ENCODE peak calls at places on chromosomes 13 and 19, in eight cellular contexts. One of them, this sample, is unnamed.

GRCh38 chr13:70784590-70784989 is 676.3 kb upstream of the KLHL1 start:
- DNase-seq in cardiac muscle cell: no peak
- DNase-seq in anterior cingulate cortex: no peak
- DNase-seq in IMR-90: no peak
- DNase-seq in heart right ventricle: no peak
- DNase-seq in neural crest cell: no peak
- DNase-seq in stimulated activated CD4-positive, alpha-beta T cell treated with anti-CD3 and anti-CD28 coated beads, Interleukin-4, amount 100 ng/mL, for 48 hours: no peak
- DNase-seq in activated T-helper 2 cell treated with anti-CD3 and anti-CD28 coated beads, Interferon-gamma antibody, Interleukin-2, Interleukin-4, amounts not matched to agents 10 μg/mL and 5 μg/mL and 100 μg/mL, durations not matched to agents 14 hours and 24 hours and 36 hours: no peak
- DNase-seq in this sample: no peak

GRCh38 chr13:75494491-75494890 is 12.5 kb upstream of the TBC1D4 start:
- DNase-seq in stimulated activated CD4-positive, alpha-beta T cell treated with anti-CD3 and anti-CD28 coated beads, Interleukin-4, amount 100 ng/mL, for 48 hours: no peak
- DNase-seq in cardiac muscle cell: no peak
- DNase-seq in anterior cingulate cortex: no peak
- DNase-seq in heart right ventricle: no peak
- DNase-seq in IMR-90: peak; percentile 22
- DNase-seq in neural crest cell: no peak
- DNase-seq in activated T-helper 2 cell treated with anti-CD3 and anti-CD28 coated beads, Interferon-gamma antibody, Interleukin-2, Interleukin-4, amounts not matched to agents 10 μg/mL and 5 μg/mL and 100 μg/mL, durations not matched to agents 14 hours and 24 hours and 36 hours: no peak
- DNase-seq in this sample: peak; percentile 42

GRCh38 chr19:11191273-11191755 is 6.0 kb downstream of the KANK2 start:
- DNase-seq in activated T-helper 2 cell treated with anti-CD3 and anti-CD28 coated beads, Interferon-gamma antibody, Interleukin-2, Interleukin-4, amounts not matched to agents 10 μg/mL and 5 μg/mL and 100 μg/mL, durations not matched to agents 14 hours and 24 hours and 36 hours: no peak
- DNase-seq in heart right ventricle: peak; percentile 85
- DNase-seq in IMR-90: peak; percentile 63
- DNase-seq in stimulated activated CD4-positive, alpha-beta T cell treated with anti-CD3 and anti-CD28 coated beads, Interleukin-4, amount 100 ng/mL, for 48 hours: no peak
- DNase-seq in anterior cingulate cortex: no peak
- DNase-seq in cardiac muscle cell: peak; percentile 62
- DNase-seq in neural crest cell: no peak
- DNase-seq in this sample: peak; percentile 100

GRCh38 chr19:12733369-12733896 is 1.1 kb downstream of the TRIR start:
- DNase-seq in activated T-helper 2 cell treated with anti-CD3 and anti-CD28 coated beads, Interferon-gamma antibody, Interleukin-2, Interleukin-4, amounts not matched to agents 10 μg/mL and 5 μg/mL and 100 μg/mL, durations not matched to agents 14 hours and 24 hours and 36 hours: peak; percentile 48
- DNase-seq in IMR-90: peak; percentile 45
- DNase-seq in cardiac muscle cell: peak; percentile 55
- DNase-seq in heart right ventricle: no peak
- DNase-seq in neural crest cell: no peak
- DNase-seq in stimulated activated CD4-positive, alpha-beta T cell treated with anti-CD3 and anti-CD28 coated beads, Interleukin-4, amount 100 ng/mL, for 48 hours: no peak
- DNase-seq in anterior cingulate cortex: no peak
- DNase-seq in this sample: peak; percentile 74

GRCh38 chr13:109776575-109776974 is 9.8 kb downstream of the IRS2 start:
- DNase-seq in heart right ventricle: no peak
- DNase-seq in neural crest cell: no peak
- DNase-seq in activated T-helper 2 cell treated with anti-CD3 and anti-CD28 coated beads, Interferon-gamma antibody, Interleukin-2, Interleukin-4, amounts not matched to agents 10 μg/mL and 5 μg/mL and 100 μg/mL, durations not matched to agents 14 hours and 24 hours and 36 hours: no peak
- DNase-seq in anterior cingulate cortex: no peak
- DNase-seq in stimulated activated CD4-positive, alpha-beta T cell treated with anti-CD3 and anti-CD28 coated beads, Interleukin-4, amount 100 ng/mL, for 48 hours: no peak
- DNase-seq in cardiac muscle cell: no peak
- DNase-seq in IMR-90: peak; percentile 33
- DNase-seq in this sample: no peak

GRCh38 chr13:93227906-93228801 is 1.5 kb downstream of the GPC6 start:
- DNase-seq in neural crest cell: peak; percentile 67
- DNase-seq in heart right ventricle: peak; percentile 31
- DNase-seq in anterior cingulate cortex: no peak
- DNase-seq in stimulated activated CD4-positive, alpha-beta T cell treated with anti-CD3 and anti-CD28 coated beads, Interleukin-4, amount 100 ng/mL, for 48 hours: no peak
- DNase-seq in IMR-90: peak; percentile 87
- DNase-seq in activated T-helper 2 cell treated with anti-CD3 and anti-CD28 coated beads, Interferon-gamma antibody, Interleukin-2, Interleukin-4, amounts not matched to agents 10 μg/mL and 5 μg/mL and 100 μg/mL, durations not matched to agents 14 hours and 24 hours and 36 hours: no peak
- DNase-seq in cardiac muscle cell: peak; percentile 93
- DNase-seq in this sample: peak; percentile 92

GRCh38 chr19:44718441-44719261 is 19.7 kb downstream of the CEACAM16 start:
- DNase-seq in stimulated activated CD4-positive, alpha-beta T cell treated with anti-CD3 and anti-CD28 coated beads, Interleukin-4, amount 100 ng/mL, for 48 hours: no peak
- DNase-seq in activated T-helper 2 cell treated with anti-CD3 and anti-CD28 coated beads, Interferon-gamma antibody, Interleukin-2, Interleukin-4, amounts not matched to agents 10 μg/mL and 5 μg/mL and 100 μg/mL, durations not matched to agents 14 hours and 24 hours and 36 hours: no peak
- DNase-seq in IMR-90: peak; percentile 56
- DNase-seq in heart right ventricle: peak; percentile 75
- DNase-seq in cardiac muscle cell: peak; percentile 89
- DNase-seq in neural crest cell: no peak
- DNase-seq in anterior cingulate cortex: peak; percentile 21
- DNase-seq in this sample: peak; percentile 51

GRCh38 chr19:32124585-32124984 is 220.8 kb upstream of the ZNF507 start:
- DNase-seq in anterior cingulate cortex: no peak
- DNase-seq in heart right ventricle: no peak
- DNase-seq in IMR-90: no peak
- DNase-seq in activated T-helper 2 cell treated with anti-CD3 and anti-CD28 coated beads, Interferon-gamma antibody, Interleukin-2, Interleukin-4, amounts not matched to agents 10 μg/mL and 5 μg/mL and 100 μg/mL, durations not matched to agents 14 hours and 24 hours and 36 hours: no peak
- DNase-seq in stimulated activated CD4-positive, alpha-beta T cell treated with anti-CD3 and anti-CD28 coated beads, Interleukin-4, amount 100 ng/mL, for 48 hours: no peak
- DNase-seq in cardiac muscle cell: no peak
- DNase-seq in neural crest cell: no peak
- DNase-seq in this sample: no peak

GRCh38 chr13:75365724-75366173 is 116.2 kb downstream of the TBC1D4 start:
- DNase-seq in IMR-90: peak; percentile 86
- DNase-seq in anterior cingulate cortex: no peak
- DNase-seq in heart right ventricle: no peak
- DNase-seq in stimulated activated CD4-positive, alpha-beta T cell treated with anti-CD3 and anti-CD28 coated beads, Interleukin-4, amount 100 ng/mL, for 48 hours: no peak
- DNase-seq in neural crest cell: no peak
- DNase-seq in activated T-helper 2 cell treated with anti-CD3 and anti-CD28 coated beads, Interferon-gamma antibody, Interleukin-2, Interleukin-4, amounts not matched to agents 10 μg/mL and 5 μg/mL and 100 μg/mL, durations not matched to agents 14 hours and 24 hours and 36 hours: peak; percentile 22
- DNase-seq in cardiac muscle cell: peak; percentile 36
- DNase-seq in this sample: peak; percentile 90

GRCh38 chr13:29587645-29588044 is 7.8 kb downstream of the SLC7A1 start:
- DNase-seq in cardiac muscle cell: no peak
- DNase-seq in stimulated activated CD4-positive, alpha-beta T cell treated with anti-CD3 and anti-CD28 coated beads, Interleukin-4, amount 100 ng/mL, for 48 hours: no peak
- DNase-seq in anterior cingulate cortex: no peak
- DNase-seq in activated T-helper 2 cell treated with anti-CD3 and anti-CD28 coated beads, Interferon-gamma antibody, Interleukin-2, Interleukin-4, amounts not matched to agents 10 μg/mL and 5 μg/mL and 100 μg/mL, durations not matched to agents 14 hours and 24 hours and 36 hours: no peak
- DNase-seq in heart right ventricle: no peak
- DNase-seq in IMR-90: peak; percentile 24
- DNase-seq in neural crest cell: no peak
- DNase-seq in this sample: no peak

GRCh38 chr19:36916991-36917390 is 859 bp downstream of the ZNF568 start:
- DNase-seq in heart right ventricle: no peak
- DNase-seq in anterior cingulate cortex: no peak
- DNase-seq in cardiac muscle cell: peak; percentile 46
- DNase-seq in stimulated activated CD4-positive, alpha-beta T cell treated with anti-CD3 and anti-CD28 coated beads, Interleukin-4, amount 100 ng/mL, for 48 hours: no peak
- DNase-seq in activated T-helper 2 cell treated with anti-CD3 and anti-CD28 coated beads, Interferon-gamma antibody, Interleukin-2, Interleukin-4, amounts not matched to agents 10 μg/mL and 5 μg/mL and 100 μg/mL, durations not matched to agents 14 hours and 24 hours and 36 hours: no peak
- DNase-seq in IMR-90: peak; percentile 33
- DNase-seq in neural crest cell: no peak
- DNase-seq in this sample: peak; percentile 69

GRCh38 chr19:34503546-34504272 is 22.2 kb downstream of the WTIP start:
- DNase-seq in heart right ventricle: no peak
- DNase-seq in activated T-helper 2 cell treated with anti-CD3 and anti-CD28 coated beads, Interferon-gamma antibody, Interleukin-2, Interleukin-4, amounts not matched to agents 10 μg/mL and 5 μg/mL and 100 μg/mL, durations not matched to agents 14 hours and 24 hours and 36 hours: no peak
- DNase-seq in stimulated activated CD4-positive, alpha-beta T cell treated with anti-CD3 and anti-CD28 coated beads, Interleukin-4, amount 100 ng/mL, for 48 hours: no peak
- DNase-seq in cardiac muscle cell: no peak
- DNase-seq in neural crest cell: no peak
- DNase-seq in IMR-90: no peak
- DNase-seq in anterior cingulate cortex: no peak
- DNase-seq in this sample: no peak

GRCh38 chr19:20661150-20661819 is at the start of gene ZNF626:
- DNase-seq in neural crest cell: peak; percentile 86
- DNase-seq in stimulated activated CD4-positive, alpha-beta T cell treated with anti-CD3 and anti-CD28 coated beads, Interleukin-4, amount 100 ng/mL, for 48 hours: peak; percentile 81
- DNase-seq in heart right ventricle: peak; percentile 93
- DNase-seq in cardiac muscle cell: peak; percentile 99
- DNase-seq in activated T-helper 2 cell treated with anti-CD3 and anti-CD28 coated beads, Interferon-gamma antibody, Interleukin-2, Interleukin-4, amounts not matched to agents 10 μg/mL and 5 μg/mL and 100 μg/mL, durations not matched to agents 14 hours and 24 hours and 36 hours: peak; percentile 68
- DNase-seq in IMR-90: peak; percentile 94
- DNase-seq in anterior cingulate cortex: peak; percentile 76
- DNase-seq in this sample: peak; percentile 95

GRCh38 chr19:43469160-43469480 is 3.7 kb upstream of the LYPD3 start:
- DNase-seq in neural crest cell: no peak
- DNase-seq in cardiac muscle cell: no peak
- DNase-seq in stimulated activated CD4-positive, alpha-beta T cell treated with anti-CD3 and anti-CD28 coated beads, Interleukin-4, amount 100 ng/mL, for 48 hours: no peak
- DNase-seq in IMR-90: no peak
- DNase-seq in heart right ventricle: no peak
- DNase-seq in anterior cingulate cortex: no peak
- DNase-seq in activated T-helper 2 cell treated with anti-CD3 and anti-CD28 coated beads, Interferon-gamma antibody, Interleukin-2, Interleukin-4, amounts not matched to agents 10 μg/mL and 5 μg/mL and 100 μg/mL, durations not matched to agents 14 hours and 24 hours and 36 hours: no peak
- DNase-seq in this sample: no peak

GRCh38 chr19:19485161-19485997 is 30.0 kb downstream of the TSSK6 start:
- DNase-seq in heart right ventricle: no peak
- DNase-seq in cardiac muscle cell: peak; percentile 38
- DNase-seq in stimulated activated CD4-positive, alpha-beta T cell treated with anti-CD3 and anti-CD28 coated beads, Interleukin-4, amount 100 ng/mL, for 48 hours: no peak
- DNase-seq in anterior cingulate cortex: no peak
- DNase-seq in IMR-90: peak; percentile 68
- DNase-seq in neural crest cell: no peak
- DNase-seq in activated T-helper 2 cell treated with anti-CD3 and anti-CD28 coated beads, Interferon-gamma antibody, Interleukin-2, Interleukin-4, amounts not matched to agents 10 μg/mL and 5 μg/mL and 100 μg/mL, durations not matched to agents 14 hours and 24 hours and 36 hours: no peak
- DNase-seq in this sample: peak; percentile 70

GRCh38 chr13:98022210-98022609 is 68.7 kb downstream of the IPO5 start:
- DNase-seq in activated T-helper 2 cell treated with anti-CD3 and anti-CD28 coated beads, Interferon-gamma antibody, Interleukin-2, Interleukin-4, amounts not matched to agents 10 μg/mL and 5 μg/mL and 100 μg/mL, durations not matched to agents 14 hours and 24 hours and 36 hours: no peak
- DNase-seq in neural crest cell: no peak
- DNase-seq in cardiac muscle cell: peak; percentile 29
- DNase-seq in IMR-90: peak; percentile 93
- DNase-seq in anterior cingulate cortex: no peak
- DNase-seq in heart right ventricle: no peak
- DNase-seq in stimulated activated CD4-positive, alpha-beta T cell treated with anti-CD3 and anti-CD28 coated beads, Interleukin-4, amount 100 ng/mL, for 48 hours: no peak
- DNase-seq in this sample: peak; percentile 67

GRCh38 chr13:93375491-93375890 is 148.9 kb downstream of the GPC6 start:
- DNase-seq in stimulated activated CD4-positive, alpha-beta T cell treated with anti-CD3 and anti-CD28 coated beads, Interleukin-4, amount 100 ng/mL, for 48 hours: no peak
- DNase-seq in heart right ventricle: no peak
- DNase-seq in IMR-90: no peak
- DNase-seq in neural crest cell: no peak
- DNase-seq in anterior cingulate cortex: no peak
- DNase-seq in cardiac muscle cell: no peak
- DNase-seq in activated T-helper 2 cell treated with anti-CD3 and anti-CD28 coated beads, Interferon-gamma antibody, Interleukin-2, Interleukin-4, amounts not matched to agents 10 μg/mL and 5 μg/mL and 100 μg/mL, durations not matched to agents 14 hours and 24 hours and 36 hours: no peak
- DNase-seq in this sample: no peak

GRCh38 chr13:30339721-30340366 is 32.5 kb upstream of the KATNAL1 start:
- DNase-seq in cardiac muscle cell: peak; percentile 57
- DNase-seq in heart right ventricle: no peak
- DNase-seq in neural crest cell: no peak
- DNase-seq in anterior cingulate cortex: no peak
- DNase-seq in IMR-90: no peak
- DNase-seq in activated T-helper 2 cell treated with anti-CD3 and anti-CD28 coated beads, Interferon-gamma antibody, Interleukin-2, Interleukin-4, amounts not matched to agents 10 μg/mL and 5 μg/mL and 100 μg/mL, durations not matched to agents 14 hours and 24 hours and 36 hours: no peak
- DNase-seq in stimulated activated CD4-positive, alpha-beta T cell treated with anti-CD3 and anti-CD28 coated beads, Interleukin-4, amount 100 ng/mL, for 48 hours: no peak
- DNase-seq in this sample: peak; percentile 63

GRCh38 chr19:34963531-34964406 is at the start of gene ZNF792:
- DNase-seq in activated T-helper 2 cell treated with anti-CD3 and anti-CD28 coated beads, Interferon-gamma antibody, Interleukin-2, Interleukin-4, amounts not matched to agents 10 μg/mL and 5 μg/mL and 100 μg/mL, durations not matched to agents 14 hours and 24 hours and 36 hours: peak; percentile 35
- DNase-seq in cardiac muscle cell: peak; percentile 68
- DNase-seq in heart right ventricle: peak; percentile 76
- DNase-seq in anterior cingulate cortex: no peak
- DNase-seq in stimulated activated CD4-positive, alpha-beta T cell treated with anti-CD3 and anti-CD28 coated beads, Interleukin-4, amount 100 ng/mL, for 48 hours: peak; percentile 50
- DNase-seq in IMR-90: peak; percentile 34
- DNase-seq in neural crest cell: peak; percentile 66
- DNase-seq in this sample: peak; percentile 40

GRCh38 chr13:51502206-51502651 is 49.4 kb upstream of the INTS6 start:
- DNase-seq in cardiac muscle cell: no peak
- DNase-seq in neural crest cell: no peak
- DNase-seq in IMR-90: peak; percentile 59
- DNase-seq in anterior cingulate cortex: no peak
- DNase-seq in heart right ventricle: no peak
- DNase-seq in stimulated activated CD4-positive, alpha-beta T cell treated with anti-CD3 and anti-CD28 coated beads, Interleukin-4, amount 100 ng/mL, for 48 hours: no peak
- DNase-seq in activated T-helper 2 cell treated with anti-CD3 and anti-CD28 coated beads, Interferon-gamma antibody, Interleukin-2, Interleukin-4, amounts not matched to agents 10 μg/mL and 5 μg/mL and 100 μg/mL, durations not matched to agents 14 hours and 24 hours and 36 hours: no peak
- DNase-seq in this sample: peak; percentile 15

GRCh38 chr19:44890366-44891015 is 563 bp upstream of the TOMM40 start:
- DNase-seq in cardiac muscle cell: peak; percentile 100
- DNase-seq in IMR-90: peak; percentile 100
- DNase-seq in heart right ventricle: peak; percentile 100
- DNase-seq in neural crest cell: peak; percentile 100
- DNase-seq in stimulated activated CD4-positive, alpha-beta T cell treated with anti-CD3 and anti-CD28 coated beads, Interleukin-4, amount 100 ng/mL, for 48 hours: no peak
- DNase-seq in anterior cingulate cortex: peak; percentile 100
- DNase-seq in activated T-helper 2 cell treated with anti-CD3 and anti-CD28 coated beads, Interferon-gamma antibody, Interleukin-2, Interleukin-4, amounts not matched to agents 10 μg/mL and 5 μg/mL and 100 μg/mL, durations not matched to agents 14 hours and 24 hours and 36 hours: peak; percentile 100
- DNase-seq in this sample: peak; percentile 100

This sample was measured in LHCN-M2.